ENCODE peak calls at places on chromosomes 16 and 17, in seven cellular contexts. One of them, this sample, is unnamed.

GRCh38 chr17:76179496-76180467 is 38.7 kb upstream of the FOXJ1 start:
- DNase-seq in NCI-H1105 treated with DMSO at 0.1 percent for 48 hours: no peak
- DNase-seq in effector memory CD8-positive, alpha-beta T cell: no peak
- DNase-seq in fibroblast of pulmonary artery: peak
- DNase-seq in H7: no peak
- DNase-seq in nucleus accumbens: no peak
- DNase-seq in PC-3: peak
- DNase-seq in this sample: peak

GRCh38 chr16:50547340-50547865 is 793 bp upstream of the NKD1 start:
- DNase-seq in nucleus accumbens: no peak
- DNase-seq in PC-3: peak
- DNase-seq in H7: peak
- DNase-seq in fibroblast of pulmonary artery: no peak
- DNase-seq in effector memory CD8-positive, alpha-beta T cell: peak
- DNase-seq in NCI-H1105 treated with DMSO at 0.1 percent for 48 hours: peak
- DNase-seq in this sample: peak

GRCh38 chr17:30378797-30379302 is at the start of gene CPD:
- DNase-seq in NCI-H1105 treated with DMSO at 0.1 percent for 48 hours: peak
- DNase-seq in PC-3: peak
- DNase-seq in fibroblast of pulmonary artery: peak
- DNase-seq in nucleus accumbens: peak
- DNase-seq in effector memory CD8-positive, alpha-beta T cell: peak
- DNase-seq in H7: peak
- DNase-seq in this sample: peak

GRCh38 chr16:79658301-79659001 is 57.9 kb upstream of the MAF start:
- DNase-seq in PC-3: peak
- DNase-seq in fibroblast of pulmonary artery: peak
- DNase-seq in nucleus accumbens: no peak
- DNase-seq in effector memory CD8-positive, alpha-beta T cell: no peak
- DNase-seq in NCI-H1105 treated with DMSO at 0.1 percent for 48 hours: peak
- DNase-seq in H7: no peak
- DNase-seq in this sample: peak

GRCh38 chr17:835263-835662 is 53.1 kb downstream of the MRM3 start:
- DNase-seq in nucleus accumbens: no peak
- DNase-seq in effector memory CD8-positive, alpha-beta T cell: no peak
- DNase-seq in NCI-H1105 treated with DMSO at 0.1 percent for 48 hours: no peak
- DNase-seq in H7: peak
- DNase-seq in PC-3: peak
- DNase-seq in fibroblast of pulmonary artery: peak
- DNase-seq in this sample: peak

GRCh38 chr16:27449434-27450188 is 47.6 kb downstream of the IL21R start:
- DNase-seq in effector memory CD8-positive, alpha-beta T cell: peak
- DNase-seq in NCI-H1105 treated with DMSO at 0.1 percent for 48 hours: no peak
- DNase-seq in PC-3: no peak
- DNase-seq in H7: peak
- DNase-seq in fibroblast of pulmonary artery: no peak
- DNase-seq in nucleus accumbens: no peak
- DNase-seq in this sample: no peak

GRCh38 chr17:60392845-60393702 is 1.1 kb upstream of the USP32 start:
- DNase-seq in nucleus accumbens: no peak
- DNase-seq in PC-3: peak
- DNase-seq in H7: no peak
- DNase-seq in NCI-H1105 treated with DMSO at 0.1 percent for 48 hours: peak
- DNase-seq in effector memory CD8-positive, alpha-beta T cell: no peak
- DNase-seq in fibroblast of pulmonary artery: peak
- DNase-seq in this sample: peak

GRCh38 chr16:20740007-20740883 is 1.4 kb downstream of the THUMPD1 start:
- DNase-seq in H7: no peak
- DNase-seq in fibroblast of pulmonary artery: peak
- DNase-seq in nucleus accumbens: no peak
- DNase-seq in NCI-H1105 treated with DMSO at 0.1 percent for 48 hours: no peak
- DNase-seq in effector memory CD8-positive, alpha-beta T cell: no peak
- DNase-seq in PC-3: peak
- DNase-seq in this sample: peak

GRCh38 chr17:13429201-13429600 is 172.5 kb downstream of the HS3ST3A1 start:
- DNase-seq in NCI-H1105 treated with DMSO at 0.1 percent for 48 hours: no peak
- DNase-seq in nucleus accumbens: no peak
- DNase-seq in effector memory CD8-positive, alpha-beta T cell: no peak
- DNase-seq in H7: no peak
- DNase-seq in fibroblast of pulmonary artery: peak
- DNase-seq in PC-3: peak
- DNase-seq in this sample: peak

GRCh38 chr17:58991718-58992331 is 114.9 kb downstream of the TRIM37 start:
- DNase-seq in fibroblast of pulmonary artery: peak
- DNase-seq in effector memory CD8-positive, alpha-beta T cell: no peak
- DNase-seq in NCI-H1105 treated with DMSO at 0.1 percent for 48 hours: no peak
- DNase-seq in nucleus accumbens: no peak
- DNase-seq in PC-3: peak
- DNase-seq in H7: no peak
- DNase-seq in this sample: peak

GRCh38 chr17:41813039-41813680 is 356 bp downstream of the FKBP10 start:
- DNase-seq in nucleus accumbens: no peak
- DNase-seq in NCI-H1105 treated with DMSO at 0.1 percent for 48 hours: no peak
- DNase-seq in fibroblast of pulmonary artery: no peak
- DNase-seq in H7: no peak
- DNase-seq in PC-3: no peak
- DNase-seq in effector memory CD8-positive, alpha-beta T cell: no peak
- DNase-seq in this sample: no peak

GRCh38 chr16:80198995-80199299 is 341.8 kb upstream of the DYNLRB2 start:
- DNase-seq in nucleus accumbens: no peak
- DNase-seq in PC-3: no peak
- DNase-seq in NCI-H1105 treated with DMSO at 0.1 percent for 48 hours: no peak
- DNase-seq in H7: no peak
- DNase-seq in fibroblast of pulmonary artery: peak
- DNase-seq in effector memory CD8-positive, alpha-beta T cell: no peak
- DNase-seq in this sample: no peak